ENCODE peak calls at places on chromosome X, in five cellular contexts. One of them, this sample, is unnamed.

GRCh38 chrX:148661035-148661434 is 160.6 kb downstream of the AFF2 start:
- DNase-seq in GM20000: no peak
- DNase-seq in CD8-positive, alpha-beta T cell: no peak
- DNase-seq in activated B cell treated with CpG ODN at 0.5 μM for 24 hours: no peak
- DNase-seq in AG10803: peak
- DNase-seq in this sample: no peak

GRCh38 chrX:17736478-17736855 is 826 bp upstream of the SCML1 start:
- DNase-seq in activated B cell treated with CpG ODN at 0.5 μM for 24 hours: no peak
- DNase-seq in GM20000: no peak
- DNase-seq in AG10803: no peak
- DNase-seq in CD8-positive, alpha-beta T cell: no peak
- DNase-seq in this sample: no peak

GRCh38 chrX:2848806-2849420 is 20.2 kb downstream of the GYG2 start:
- DNase-seq in AG10803: peak
- DNase-seq in GM20000: no peak
- DNase-seq in activated B cell treated with CpG ODN at 0.5 μM for 24 hours: no peak
- DNase-seq in CD8-positive, alpha-beta T cell: no peak
- DNase-seq in this sample: no peak

GRCh38 chrX:26373829-26374228 is 157.9 kb downstream of the MAGEB5 start:
- DNase-seq in AG10803: no peak
- DNase-seq in GM20000: no peak
- DNase-seq in CD8-positive, alpha-beta T cell: no peak
- DNase-seq in activated B cell treated with CpG ODN at 0.5 μM for 24 hours: no peak
- DNase-seq in this sample: no peak

GRCh38 chrX:146055733-146056132 is 238.1 kb downstream of the SLITRK2 start:
- DNase-seq in AG10803: no peak
- DNase-seq in CD8-positive, alpha-beta T cell: no peak
- DNase-seq in GM20000: no peak
- DNase-seq in activated B cell treated with CpG ODN at 0.5 μM for 24 hours: no peak
- DNase-seq in this sample: no peak

GRCh38 chrX:13488706-13489105 is 80.7 kb upstream of the EGFL6 start:
- DNase-seq in activated B cell treated with CpG ODN at 0.5 μM for 24 hours: no peak
- DNase-seq in CD8-positive, alpha-beta T cell: no peak
- DNase-seq in GM20000: no peak
- DNase-seq in AG10803: peak
- DNase-seq in this sample: no peak

GRCh38 chrX:567891-568290 is 62.7 kb upstream of the SHOX start:
- DNase-seq in AG10803: peak
- DNase-seq in activated B cell treated with CpG ODN at 0.5 μM for 24 hours: no peak
- DNase-seq in CD8-positive, alpha-beta T cell: no peak
- DNase-seq in GM20000: no peak
- DNase-seq in this sample: no peak

GRCh38 chrX:38817004-38817703 is 15.9 kb downstream of the MID1IP1 start:
- DNase-seq in CD8-positive, alpha-beta T cell: no peak
- DNase-seq in GM20000: peak
- DNase-seq in AG10803: peak
- DNase-seq in activated B cell treated with CpG ODN at 0.5 μM for 24 hours: no peak
- DNase-seq in this sample: no peak

GRCh38 chrX:106726485-106727437 is at the start of gene RNF128:
- DNase-seq in CD8-positive, alpha-beta T cell: no peak
- DNase-seq in GM20000: no peak
- DNase-seq in activated B cell treated with CpG ODN at 0.5 μM for 24 hours: no peak
- DNase-seq in AG10803: peak
- DNase-seq in this sample: no peak

GRCh38 chrX:70124678-70125077 is 8.6 kb upstream of the IGBP1 start:
- DNase-seq in GM20000: no peak
- DNase-seq in AG10803: no peak
- DNase-seq in activated B cell treated with CpG ODN at 0.5 μM for 24 hours: no peak
- DNase-seq in CD8-positive, alpha-beta T cell: no peak
- DNase-seq in this sample: no peak

GRCh38 chrX:119272882-119273806 is 37.1 kb downstream of the PGRMC1 start:
- DNase-seq in GM20000: peak
- DNase-seq in AG10803: peak
- DNase-seq in CD8-positive, alpha-beta T cell: no peak
- DNase-seq in activated B cell treated with CpG ODN at 0.5 μM for 24 hours: peak
- DNase-seq in this sample: no peak

GRCh38 chrX:110301194-110301593 is 16.7 kb downstream of the AMMECR1 start:
- DNase-seq in CD8-positive, alpha-beta T cell: no peak
- DNase-seq in activated B cell treated with CpG ODN at 0.5 μM for 24 hours: no peak
- DNase-seq in AG10803: no peak
- DNase-seq in GM20000: no peak
- DNase-seq in this sample: no peak

DNA sequence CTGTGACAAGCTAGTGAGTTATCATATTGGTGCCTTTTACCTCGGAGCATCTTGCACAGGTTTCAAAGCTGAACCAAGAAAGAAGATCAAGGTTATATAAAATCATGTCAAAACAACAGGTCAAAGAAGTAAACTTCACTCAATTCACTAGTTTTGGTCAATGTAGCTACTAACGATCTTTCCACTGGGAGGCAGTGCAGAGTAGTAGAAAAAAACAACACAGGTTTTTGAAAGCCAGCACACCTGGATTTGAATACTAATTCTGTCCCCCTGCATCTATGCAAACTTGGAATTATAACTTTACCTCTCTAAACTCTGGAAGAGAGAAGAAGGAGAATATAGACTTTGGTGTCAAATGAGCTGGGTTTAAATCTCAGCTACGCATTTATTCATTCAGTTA is 266.1 kb downstream of the GRIA3 start:
- DNase-seq in activated B cell treated with CpG ODN at 0.5 μM for 24 hours: no peak
- DNase-seq in AG10803: no peak
- DNase-seq in CD8-positive, alpha-beta T cell: no peak
- DNase-seq in GM20000: peak
- DNase-seq in this sample: peak
- TF ChIP-seq CTCF in activated B cell treated with CpG ODN at 0.5 μM for 24 hours: no peak
- TF ChIP-seq CTCF in AG10803: peak
- TF ChIP-seq CTCF in CD8-positive, alpha-beta T cell: no peak
- TF ChIP-seq CTCF in GM20000: peak
- TF ChIP-seq CTCF in this sample: peak

GRCh38 chrX:136272325-136272724 is 21.1 kb upstream of the MAP7D3 start:
- DNase-seq in AG10803: peak
- DNase-seq in CD8-positive, alpha-beta T cell: no peak
- DNase-seq in GM20000: no peak
- DNase-seq in activated B cell treated with CpG ODN at 0.5 μM for 24 hours: no peak
- DNase-seq in this sample: no peak
- TF ChIP-seq CTCF in AG10803: peak
- TF ChIP-seq CTCF in CD8-positive, alpha-beta T cell: no peak
- TF ChIP-seq CTCF in GM20000: no peak
- TF ChIP-seq CTCF in activated B cell treated with CpG ODN at 0.5 μM for 24 hours: no peak
- TF ChIP-seq CTCF in this sample: no peak

DNA sequence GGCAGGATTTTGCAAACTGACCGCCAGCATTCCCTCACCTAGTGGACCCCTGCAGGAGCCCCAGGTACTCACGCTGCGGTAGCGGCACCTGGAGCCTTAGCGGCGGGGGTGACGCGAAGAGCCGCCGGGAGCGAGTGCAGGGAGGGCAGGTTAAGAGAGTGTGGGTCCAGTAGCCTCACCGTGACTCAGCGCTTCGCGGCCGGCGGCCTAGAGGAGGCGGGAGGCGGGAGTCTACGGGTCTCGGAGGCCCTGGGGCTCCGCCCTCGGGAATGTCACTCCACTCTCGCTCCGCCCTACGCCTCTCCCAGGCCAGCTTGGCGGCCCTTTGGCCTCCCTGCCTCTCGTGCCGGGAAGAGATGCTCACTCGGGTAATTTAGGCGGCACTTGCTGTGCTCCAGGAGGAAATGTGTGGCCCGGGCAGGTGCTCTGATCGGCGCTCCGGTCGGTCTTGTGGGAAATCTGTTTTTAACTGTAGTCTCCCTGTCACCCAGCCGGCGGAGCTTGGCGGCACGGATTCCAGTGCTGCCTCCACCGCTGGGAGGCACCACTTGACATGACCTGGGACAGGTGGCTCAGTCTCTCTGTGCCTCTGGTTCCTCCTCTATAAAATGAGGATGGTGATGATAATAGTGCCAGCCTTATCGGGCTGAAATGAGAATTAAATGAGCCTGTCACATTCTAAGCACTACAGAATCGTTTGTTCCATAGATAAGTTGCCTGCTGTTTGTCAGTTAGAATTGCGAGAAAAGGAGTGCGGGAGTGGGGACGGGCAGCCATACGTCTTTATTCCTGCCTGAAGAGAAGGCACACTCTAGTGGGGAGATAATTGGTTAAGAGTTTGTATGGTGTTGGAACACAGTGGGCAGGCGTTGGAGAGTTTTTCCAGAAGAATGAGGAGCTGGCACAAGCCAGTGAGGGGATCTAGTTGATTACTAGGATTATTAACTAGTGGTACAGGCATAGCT is at the start of gene PIR:
- DNase-seq in activated B cell treated with CpG ODN at 0.5 μM for 24 hours: peak
- DNase-seq in GM20000: peak
- DNase-seq in AG10803: peak
- DNase-seq in CD8-positive, alpha-beta T cell: peak
- DNase-seq in this sample: peak
- TF ChIP-seq CTCF in activated B cell treated with CpG ODN at 0.5 μM for 24 hours: no peak
- TF ChIP-seq CTCF in GM20000: peak
- TF ChIP-seq CTCF in AG10803: peak
- TF ChIP-seq CTCF in CD8-positive, alpha-beta T cell: no peak
- TF ChIP-seq CTCF in this sample: peak

GRCh38 chrX:43892471-43892870 is 10.2 kb upstream of the MAOB start:
- DNase-seq in AG10803: no peak
- DNase-seq in CD8-positive, alpha-beta T cell: no peak
- DNase-seq in activated B cell treated with CpG ODN at 0.5 μM for 24 hours: no peak
- DNase-seq in GM20000: no peak
- DNase-seq in this sample: no peak

GRCh38 chrX:43898406-43898805 is 16.2 kb upstream of the MAOB start:
- DNase-seq in activated B cell treated with CpG ODN at 0.5 μM for 24 hours: no peak
- DNase-seq in GM20000: no peak
- DNase-seq in CD8-positive, alpha-beta T cell: no peak
- DNase-seq in AG10803: no peak
- DNase-seq in this sample: no peak

GRCh38 chrX:43899878-43900815 is 17.9 kb upstream of the MAOB start:
- DNase-seq in CD8-positive, alpha-beta T cell: no peak
- DNase-seq in GM20000: no peak
- DNase-seq in AG10803: no peak
- DNase-seq in activated B cell treated with CpG ODN at 0.5 μM for 24 hours: no peak
- DNase-seq in this sample: no peak

GRCh38 chrX:43897290-43897689 is 15.0 kb upstream of the MAOB start:
- DNase-seq in activated B cell treated with CpG ODN at 0.5 μM for 24 hours: no peak
- DNase-seq in AG10803: no peak
- DNase-seq in CD8-positive, alpha-beta T cell: no peak
- DNase-seq in GM20000: no peak
- DNase-seq in this sample: no peak
- TF ChIP-seq CTCF in activated B cell treated with CpG ODN at 0.5 μM for 24 hours: no peak
- TF ChIP-seq CTCF in AG10803: no peak
- TF ChIP-seq CTCF in CD8-positive, alpha-beta T cell: no peak
- TF ChIP-seq CTCF in GM20000: no peak
- TF ChIP-seq CTCF in this sample: no peak

GRCh38 chrX:16639966-16640365 is 10.0 kb upstream of the S100G start:
- DNase-seq in CD8-positive, alpha-beta T cell: no peak
- DNase-seq in AG10803: no peak
- DNase-seq in activated B cell treated with CpG ODN at 0.5 μM for 24 hours: no peak
- DNase-seq in GM20000: no peak
- DNase-seq in this sample: no peak
- TF ChIP-seq CTCF in CD8-positive, alpha-beta T cell: no peak
- TF ChIP-seq CTCF in AG10803: no peak
- TF ChIP-seq CTCF in activated B cell treated with CpG ODN at 0.5 μM for 24 hours: no peak
- TF ChIP-seq CTCF in GM20000: no peak
- TF ChIP-seq CTCF in this sample: no peak

DNA sequence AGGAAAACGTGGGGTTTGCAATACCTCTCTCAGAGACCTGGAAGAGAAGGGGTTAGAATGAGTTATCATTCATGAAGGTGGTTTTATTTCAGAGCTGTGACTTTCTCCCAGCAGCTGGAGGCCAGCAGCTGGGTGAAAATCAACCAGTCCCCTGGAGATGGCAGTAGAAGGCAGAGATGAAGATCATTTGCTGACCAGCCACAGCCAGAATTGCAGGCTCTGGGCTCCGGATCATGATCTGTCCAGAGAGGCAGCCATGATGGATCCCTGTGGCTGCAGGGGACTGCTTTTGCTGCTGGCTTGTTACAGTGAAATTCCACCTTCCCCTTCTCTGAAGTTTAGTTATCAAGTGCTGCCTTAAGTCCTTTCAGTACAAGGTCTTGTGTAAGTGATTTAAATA is 46.9 kb upstream of the TAB3 start:
- DNase-seq in AG10803: peak
- DNase-seq in activated B cell treated with CpG ODN at 0.5 μM for 24 hours: no peak
- DNase-seq in CD8-positive, alpha-beta T cell: no peak
- DNase-seq in GM20000: no peak
- DNase-seq in this sample: no peak
- TF ChIP-seq CTCF in AG10803: peak
- TF ChIP-seq CTCF in activated B cell treated with CpG ODN at 0.5 μM for 24 hours: no peak
- TF ChIP-seq CTCF in CD8-positive, alpha-beta T cell: no peak
- TF ChIP-seq CTCF in GM20000: no peak
- TF ChIP-seq CTCF in this sample: peak

DNA sequence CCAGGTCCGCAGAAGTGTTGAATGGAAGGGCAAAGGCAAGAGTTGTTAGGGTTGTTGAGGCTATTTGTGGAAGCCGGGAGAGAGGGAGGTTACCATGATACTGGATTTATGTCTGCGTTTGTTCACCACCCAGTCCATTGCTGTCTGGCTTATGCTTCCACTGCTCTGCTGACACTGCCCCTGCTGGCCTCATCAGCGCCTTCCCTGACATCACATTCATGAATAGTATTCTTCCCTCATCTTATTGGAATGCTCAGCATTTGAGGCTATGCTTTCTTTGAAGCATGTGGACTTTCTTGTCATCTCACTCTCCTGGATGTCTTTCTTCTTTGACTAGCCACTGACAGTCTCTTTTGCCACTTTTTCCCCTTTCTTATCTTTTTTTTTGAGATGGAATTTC is 10.3 kb downstream of the GNL3L start:
- DNase-seq in AG10803: peak
- DNase-seq in GM20000: no peak
- DNase-seq in activated B cell treated with CpG ODN at 0.5 μM for 24 hours: no peak
- DNase-seq in CD8-positive, alpha-beta T cell: no peak
- DNase-seq in this sample: no peak
- TF ChIP-seq CTCF in AG10803: peak
- TF ChIP-seq CTCF in GM20000: no peak
- TF ChIP-seq CTCF in activated B cell treated with CpG ODN at 0.5 μM for 24 hours: no peak
- TF ChIP-seq CTCF in CD8-positive, alpha-beta T cell: no peak
- TF ChIP-seq CTCF in this sample: no peak

GRCh38 chrX:57282568-57282967 is 3.9 kb upstream of the FAAH2 start:
- DNase-seq in AG10803: no peak
- DNase-seq in CD8-positive, alpha-beta T cell: no peak
- DNase-seq in GM20000: no peak
- DNase-seq in activated B cell treated with CpG ODN at 0.5 μM for 24 hours: no peak
- DNase-seq in this sample: no peak
- TF ChIP-seq CTCF in AG10803: no peak
- TF ChIP-seq CTCF in CD8-positive, alpha-beta T cell: no peak
- TF ChIP-seq CTCF in GM20000: no peak
- TF ChIP-seq CTCF in activated B cell treated with CpG ODN at 0.5 μM for 24 hours: no peak
- TF ChIP-seq CTCF in this sample: no peak

DNA sequence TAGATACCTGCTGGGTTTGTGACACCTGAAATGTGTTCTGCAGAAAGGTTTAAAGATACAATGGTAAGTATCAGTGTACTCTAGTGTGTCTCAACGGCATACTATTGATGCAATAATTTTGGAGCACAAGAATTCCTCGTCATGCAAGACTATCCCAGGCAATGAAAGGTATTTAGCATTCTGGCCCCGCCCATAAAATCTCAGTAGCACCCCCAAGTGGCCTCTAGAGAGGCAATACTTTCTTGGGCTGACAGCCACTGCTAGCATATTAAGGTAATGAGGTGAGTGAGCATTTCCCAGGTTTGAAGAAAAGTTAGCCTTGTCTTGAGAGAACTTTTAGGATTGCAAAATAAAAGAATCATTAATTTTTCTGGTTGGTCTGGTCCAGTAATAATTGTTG is 24.0 kb downstream of the TAB3 start:
- DNase-seq in GM20000: peak
- DNase-seq in activated B cell treated with CpG ODN at 0.5 μM for 24 hours: no peak
- DNase-seq in AG10803: no peak
- DNase-seq in CD8-positive, alpha-beta T cell: no peak
- DNase-seq in this sample: no peak
- TF ChIP-seq CTCF in GM20000: no peak
- TF ChIP-seq CTCF in activated B cell treated with CpG ODN at 0.5 μM for 24 hours: no peak
- TF ChIP-seq CTCF in AG10803: no peak
- TF ChIP-seq CTCF in CD8-positive, alpha-beta T cell: no peak
- TF ChIP-seq CTCF in this sample: peak

This sample was measured in GM13977.